ENCODE peak calls at places on chromosome 10, in four cellular contexts. M is lower leg skin, P is GM10248, G is PC-3. O is an unnamed sample.

GRCh38 chr10:16521311-16522016 is at the start of gene C1QL3:
- DNase-seq in M (no peak), P (peak), G (peak), O (no peak)

GRCh38 chr10:29032229-29032628 is 256.6 kb upstream of the LYZL1 start:
- DNase-seq in G (peak), P (no peak), M (no peak), O (no peak)

GRCh38 chr10:117754770-117755510 is 212.4 kb downstream of the EMX2 start:
- DNase-seq in G (no peak), P (no peak), M (no peak), O (no peak)

GRCh38 chr10:3857318-3857717 is 72.3 kb upstream of the KLF6 start:
- DNase-seq in G (no peak), P (no peak), M (no peak), O (no peak)

GRCh38 chr10:81101062-81101461 is 563.4 kb downstream of the SH2D4B start:
- DNase-seq in G (no peak), M (no peak), P (no peak), O (no peak)

GRCh38 chr10:125868372-125868975 is 12.6 kb downstream of the DHX32 start:
- DNase-seq in G (peak), P (peak), M (no peak), O (no peak)

GRCh38 chr10:63083904-63084689 is 49.0 kb upstream of the NRBF2 start:
- DNase-seq in P (peak), M (peak), G (peak), O (peak)

GRCh38 chr10:72069751-72070501 is 18.4 kb downstream of the SPOCK2 start:
- DNase-seq in M (no peak), G (no peak), P (no peak), O (no peak)

GRCh38 chr10:14686356-14686755 is 88.3 kb downstream of the FAM107B start:
- DNase-seq in G (no peak), M (no peak), P (no peak), O (no peak)

GRCh38 chr10:96638120-96638519 is 51.3 kb upstream of the TM9SF3 start:
- DNase-seq in P (no peak), G (no peak), M (no peak), O (no peak)

GRCh38 chr10:102555781-102556328 is 52.1 kb downstream of the SUFU start:
- DNase-seq in P (no peak), G (no peak), M (no peak), O (peak)

GRCh38 chr10:52703451-52703850 is 69.1 kb downstream of the MBL2 start:
- DNase-seq in P (no peak), G (peak), M (no peak), O (no peak)

GRCh38 chr10:13348216-13349017 is at the start of gene SEPHS1:
- DNase-seq in M (peak), P (peak), G (peak), O (peak)
- TF ChIP-seq CTCF in M (no peak), P (no peak), G (no peak), O (no peak)

GRCh38 chr10:106181491-106181890 is 983.0 kb downstream of the SORCS1 start:
- DNase-seq in G (no peak), P (no peak), M (no peak), O (no peak)

GRCh38 chr10:106173838-106174237 is 990.7 kb downstream of the SORCS1 start:
- DNase-seq in M (no peak), P (no peak), G (no peak), O (no peak)

GRCh38 chr10:106175760-106176377 is 988.6 kb downstream of the SORCS1 start:
- DNase-seq in M (no peak), G (peak), P (peak), O (no peak)
- TF ChIP-seq CTCF in M (no peak), G (peak), P (peak), O (peak)

GRCh38 chr10:94403034-94403822 is 887 bp downstream of the TBC1D12 start:
- DNase-seq in M (peak), G (peak), P (peak), O (peak)
- TF ChIP-seq CTCF in M (no peak), G (no peak), P (no peak), O (no peak)

GRCh38 chr10:11510714-11511113 is 100.7 kb downstream of the USP6NL start:
- DNase-seq in P (no peak), M (no peak), G (no peak), O (no peak)
- TF ChIP-seq CTCF in P (no peak), M (no peak), G (no peak), O (no peak)

O was measured in psoas muscle.